ENCODE peak calls at places on chromosomes 4 and X, in four cellular contexts. Q, E, X and L are unnamed samples.
A peak's percentile ranks its signal among the peaks of the same experiment; 100 is the strongest.

GRCh38 chr4:120052840-120053239 is 13.8 kb downstream of the MAD2L1 start:
- DNase-seq in Q (no peak), E (peak; percentile 87), X (no peak), L (no peak)

GRCh38 chr4:91212140-91212681 is 1085.0 kb downstream of the CCSER1 start:
- DNase-seq in Q (no peak), E (no peak), X (no peak), L (no peak)

GRCh38 chr4:175351473-175351872 is 433.3 kb downstream of the ADAM29 start:
- DNase-seq in Q (no peak), E (no peak), X (no peak), L (no peak)

GRCh38 chrX:29066516-29066915 is 479.3 kb downstream of the IL1RAPL1 start:
- DNase-seq in Q (no peak), E (no peak), X (no peak), L (peak; percentile 24)

GRCh38 chrX:1466971-1467561 is 14.4 kb upstream of the ASMTL start:
- DNase-seq in Q (no peak), E (no peak), X (peak; percentile 41), L (peak; percentile 28)

GRCh38 chr4:167940217-167940616 is 152.1 kb upstream of the ANXA10 start:
- DNase-seq in Q (no peak), E (no peak), X (no peak), L (no peak)

GRCh38 chrX:130906776-130907175 is 3.8 kb upstream of the ENOX2 start:
- DNase-seq in Q (no peak), E (no peak), X (no peak), L (no peak)

GRCh38 chrX:9318213-9318612 is 146.6 kb upstream of the TBL1X start:
- DNase-seq in Q (no peak), E (no peak), X (no peak), L (no peak)

GRCh38 chrX:134743121-134743520 is 84.8 kb upstream of the PLAC1 start:
- DNase-seq in Q (no peak), E (no peak), X (no peak), L (no peak)

GRCh38 chr4:108881190-108881589 is 118.3 kb upstream of the ETNPPL start:
- DNase-seq in Q (peak; percentile 23), E (peak; percentile 86), X (no peak), L (no peak)

DNA sequence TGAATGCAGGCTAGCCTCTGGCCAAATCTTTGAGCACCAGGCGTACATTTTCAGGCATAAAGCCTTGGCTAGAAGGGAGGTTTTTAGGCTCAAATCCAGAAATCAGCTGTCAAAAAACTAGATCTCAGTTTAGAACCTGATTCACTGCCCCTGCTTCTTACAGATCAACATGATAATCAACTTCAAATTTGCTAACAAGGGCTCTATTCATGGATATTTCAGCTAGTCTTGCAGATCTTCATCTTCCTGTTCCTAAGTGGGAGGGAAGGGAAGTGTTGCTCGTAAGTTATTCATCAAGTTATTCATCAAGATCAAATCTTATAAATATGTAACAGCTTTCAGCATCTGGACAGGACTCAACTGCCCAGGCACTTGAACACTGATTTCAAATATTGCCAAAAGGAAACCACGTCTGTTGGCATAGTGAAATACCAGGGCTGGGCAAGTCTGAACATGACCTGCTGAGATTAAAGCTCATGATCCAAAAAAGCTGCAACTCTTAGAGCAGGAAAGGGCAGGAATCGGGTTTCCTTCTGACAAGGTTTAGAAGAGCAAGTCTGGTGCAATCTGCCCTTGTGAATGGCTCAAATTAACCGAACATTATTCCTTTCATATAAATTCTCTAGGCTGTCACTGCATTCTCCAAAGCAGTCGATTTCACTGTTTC is 200.3 kb downstream of the PDGFC start:
- DNase-seq in Q (peak; percentile 41), E (peak; percentile 49), X (no peak), L (peak; percentile 33)
- H2BK15ac ChIP-seq in Q (no peak overlapping the region), E (peak overlapping the region; percentile 52), X (no peak overlapping the region), L (no peak overlapping the region)

GRCh38 chrX:128769511-128769910 is 717.3 kb upstream of the ACTRT1 start:
- DNase-seq in Q (no peak), E (peak; percentile 46), X (no peak), L (no peak)
- H2BK12ac ChIP-seq in Q (no peak overlapping the region), E (no peak overlapping the region), X (no peak overlapping the region), L (no peak overlapping the region)

GRCh38 chr4:150580244-150580643 is 1.7 kb upstream of the MAB21L2 start:
- DNase-seq in Q (no peak), E (no peak), X (no peak), L (no peak)
- H2BK15ac ChIP-seq in Q (no peak overlapping the region), E (no peak overlapping the region), X (no peak overlapping the region), L (no peak overlapping the region)

GRCh38 chr4:7973545-7973981 is 33.9 kb upstream of the AFAP1 start:
- DNase-seq in Q (no peak), E (peak; percentile 52), X (no peak), L (no peak)

GRCh38 chr4:7968262-7968896 is 28.7 kb upstream of the AFAP1 start:
- DNase-seq in Q (no peak), E (no peak), X (no peak), L (no peak)

GRCh38 chr4:7971881-7972500 is 32.3 kb upstream of the AFAP1 start:
- DNase-seq in Q (no peak), E (no peak), X (no peak), L (no peak)

GRCh38 chr4:7970031-7970946 is 30.6 kb upstream of the AFAP1 start:
- DNase-seq in Q (no peak), E (peak; percentile 70), X (no peak), L (no peak)

GRCh38 chr4:7971159-7971631 is 31.5 kb upstream of the AFAP1 start:
- DNase-seq in Q (no peak), E (no peak), X (no peak), L (no peak)
- H2BK12ac ChIP-seq in Q (no peak overlapping the region), E (peak overlapping the region; percentile 86), X (peak overlapping the region; percentile 1), L (no peak overlapping the region)

DNA sequence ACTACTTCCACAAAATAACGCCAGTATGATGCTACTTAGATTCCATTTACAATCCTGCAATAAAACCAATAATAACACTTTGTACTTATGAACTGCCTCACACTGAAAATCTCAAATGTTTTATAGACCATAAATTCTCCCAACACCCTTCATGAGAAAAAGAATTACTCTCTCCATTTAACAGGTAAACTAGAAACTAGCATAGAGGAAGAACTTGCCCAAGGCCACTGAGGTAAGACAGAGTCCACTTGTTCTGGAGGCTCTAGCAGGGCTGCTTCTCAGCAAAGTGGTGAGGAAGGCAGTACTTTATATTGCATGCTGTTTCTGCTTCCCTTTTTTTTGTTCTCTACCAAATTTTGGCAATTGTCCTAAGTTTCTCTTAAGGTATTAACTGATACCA is 11.5 kb upstream of the BMP3 start:
- DNase-seq in Q (no peak), E (no peak), X (no peak), L (no peak)
- H2BK15ac ChIP-seq in Q (no peak overlapping the region), E (no peak overlapping the region), X (no peak overlapping the region), L (no peak overlapping the region)

DNA sequence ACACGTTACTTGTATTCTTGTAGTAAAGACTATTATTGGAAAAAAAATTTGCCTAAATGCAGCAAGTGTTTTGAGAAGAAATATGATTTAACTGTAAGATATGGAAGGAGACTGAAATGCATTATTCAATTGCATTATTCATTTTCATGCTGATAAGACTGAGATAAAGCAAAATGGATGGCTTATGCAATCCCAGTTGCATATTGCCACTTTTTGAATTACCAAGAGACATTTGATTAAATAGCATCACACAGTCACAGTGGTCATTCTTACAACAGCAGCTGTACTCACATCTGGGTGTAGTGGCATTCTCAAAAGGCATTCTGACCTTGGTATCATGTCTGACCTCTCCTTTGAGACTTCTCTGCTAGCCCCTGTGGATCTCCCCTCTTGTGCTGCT is 25.7 kb upstream of the METAP1 start:
- DNase-seq in Q (no peak), E (no peak), X (no peak), L (no peak)
- H2BK12ac ChIP-seq in Q (no peak overlapping the region), E (no peak overlapping the region), X (no peak overlapping the region), L (no peak overlapping the region)

GRCh38 chr4:106486533-106486932 is 118.0 kb upstream of the GIMD1 start:
- DNase-seq in Q (no peak), E (no peak), X (no peak), L (no peak)
- H2BK15ac ChIP-seq in Q (no peak overlapping the region), E (no peak overlapping the region), X (no peak overlapping the region), L (no peak overlapping the region)